ENCODE peak calls at places on chromosome 15, in ten cellular contexts. E is body of pancreas; N is 8988T; P is GM23338; W is activated CD4-positive, alpha-beta T cell treated with anti-CD3 and anti-CD28 coated beads, Interleukin-2, amount 10 ng/mL, durations not matched to agents 24 days and 14 days; S is PC-3; R is stimulated activated CD4-positive, alpha-beta T cell treated with anti-CD3 and anti-CD28 coated beads, Interleukin-2, amount 100 ng/mL, for 48 hours; B is fibroblast of the aortic adventitia; M is choroid plexus epithelial cell; O is mammary epithelial cell. V is an unnamed sample.
A peak's percentile ranks its signal among the peaks of the same experiment; 100 is the strongest.

GRCh38 chr15:69557340-69558137 is 104.9 kb downstream of the RPLP1 start:
- DNase-seq in E (peak; percentile 50), W (no peak), N (no peak), S (peak; percentile 97), B (peak; percentile 96), R (no peak), P (no peak), M (peak; percentile 92), O (peak; percentile 87), V (no peak)

GRCh38 chr15:44670087-44670945 is 6.9 kb upstream of the SPG11 start:
- DNase-seq in S (no peak), O (no peak), R (no peak), N (no peak), P (no peak), B (no peak), M (no peak), W (no peak), E (no peak), V (no peak)

GRCh38 chr15:64441852-64442251 is 18.5 kb upstream of the ZNF609 start:
- DNase-seq in W (no peak), S (no peak), R (no peak), P (no peak), E (no peak), O (no peak), B (no peak), M (no peak), N (no peak), V (no peak)

GRCh38 chr15:69474291-69474690 is 21.7 kb downstream of the RPLP1 start:
- DNase-seq in P (no peak), B (no peak), N (no peak), W (no peak), E (no peak), M (peak; percentile 19), S (no peak), O (peak; percentile 56), R (no peak), V (no peak)

GRCh38 chr15:41558400-41559238 is at the start of gene TYRO3:
- DNase-seq in S (peak; percentile 51), R (peak; percentile 61), O (peak; percentile 40), N (peak; percentile 69), M (peak; percentile 51), W (peak; percentile 91), B (peak; percentile 15), P (peak; percentile 85), E (peak; percentile 63), V (no peak)

GRCh38 chr15:99434506-99435137 is 131.2 kb upstream of the MEF2A start:
- DNase-seq in B (no peak), W (no peak), N (no peak), E (no peak), M (no peak), R (no peak), S (no peak), P (no peak), O (no peak), V (no peak)

GRCh38 chr15:52528465-52529288 is at the start of gene MYO5A:
- DNase-seq in M (peak; percentile 61), S (peak; percentile 63), W (peak; percentile 94), O (peak; percentile 76), B (peak; percentile 65), N (peak; percentile 63), E (peak; percentile 63), P (peak; percentile 87), R (peak; percentile 60), V (peak; percentile 70)

GRCh38 chr15:89674526-89674925 is 4.6 kb downstream of the PLIN1 start:
- DNase-seq in W (no peak), E (no peak), M (peak; percentile 12), P (no peak), R (no peak), O (no peak), S (no peak), B (no peak), N (no peak), V (no peak)

GRCh38 chr15:58628206-58629057 is 121.1 kb downstream of the ADAM10 start:
- DNase-seq in S (no peak), O (peak; percentile 7), W (peak; percentile 69), M (peak; percentile 37), B (peak; percentile 36), N (no peak), R (no peak), E (no peak), P (no peak), V (no peak)

GRCh38 chr15:29677871-29678431 is 144.3 kb downstream of the TJP1 start:
- DNase-seq in E (peak; percentile 62), S (no peak), R (no peak), O (no peak), W (no peak), M (no peak), B (no peak), P (no peak), N (no peak), V (no peak)

GRCh38 chr15:59668571-59668970 is 11.3 kb upstream of the GTF2A2 start:
- DNase-seq in R (no peak), B (no peak), M (no peak), E (no peak), O (no peak), N (no peak), W (no peak), S (no peak), P (no peak), V (no peak)

GRCh38 chr15:23073890-23074631 is 34.7 kb upstream of the TUBGCP5 start:
- DNase-seq in S (peak; percentile 57), R (no peak), E (peak; percentile 59), M (peak; percentile 4), W (no peak), B (no peak), N (no peak), O (peak; percentile 15), P (no peak), V (no peak)